ENCODE peak calls at places on chromosomes 5 and 9, in four cellular contexts. M, B, A and S are unnamed samples.

GRCh38 chr9:72476617-72477375 is 44.6 kb upstream of the TMC1 start:
- DNase-seq in M (no peak), B (no peak), A (peak), S (no peak)

GRCh38 chr5:167821096-167821590 is 470.3 kb upstream of the WWC1 start:
- DNase-seq in M (no peak), B (no peak), A (no peak), S (no peak)

GRCh38 chr5:31161772-31162171 is 31.7 kb upstream of the CDH6 start:
- DNase-seq in M (no peak), B (no peak), A (no peak), S (no peak)

GRCh38 chr5:139898981-139899380 is 103.4 kb downstream of the PSD2 start:
- DNase-seq in M (no peak), B (no peak), A (no peak), S (peak)

GRCh38 chr5:10703676-10704075 is 57.4 kb downstream of the DAP start:
- DNase-seq in M (no peak), B (no peak), A (no peak), S (peak)

GRCh38 chr5:123429221-123429954 is 6.2 kb upstream of the CEP120 start:
- DNase-seq in M (no peak), B (no peak), A (no peak), S (no peak)

GRCh38 chr9:109319631-109320233 is 1.1 kb downstream of the EPB41L4B start:
- DNase-seq in M (no peak), B (no peak), A (no peak), S (peak)

GRCh38 chr5:139273572-139274264 is 19.8 kb upstream of the MATR3 start:
- DNase-seq in M (peak), B (peak), A (peak), S (peak)

GRCh38 chr5:158935215-158935614 is 164.5 kb downstream of the EBF1 start:
- DNase-seq in M (no peak), B (no peak), A (no peak), S (no peak)

GRCh38 chr5:134070648-134070978 is 43.9 kb upstream of the TCF7 start:
- DNase-seq in M (no peak), B (no peak), A (no peak), S (no peak)

GRCh38 chr5:15717002-15717401 is 217.0 kb downstream of the FBXL7 start:
- DNase-seq in M (no peak), B (no peak), A (no peak), S (no peak)